ENCODE peak calls at places on chromosome 19, in nine cellular contexts. M, E, G, W, S, Y, K, D and N are unnamed samples.
A peak's percentile ranks its signal among the peaks of the same experiment; 100 is the strongest.

GRCh38 chr19:55206664-55207500 is 2.4 kb downstream of the PTPRH start:
- DNase-seq in D (peak; percentile 17), S (peak; percentile 67), M (no peak), K (peak; percentile 83), Y (peak; percentile 96), E (peak; percentile 96), G (peak; percentile 96), W (peak; percentile 96), N (peak; percentile 77)

GRCh38 chr19:8938576-8938975 is 71.6 kb downstream of the MUC16 start:
- DNase-seq in Y (no peak), K (no peak), M (no peak), E (no peak), S (no peak), W (peak; percentile 59), G (no peak), D (no peak), N (no peak)

GRCh38 chr19:19134687-19135158 is 3.6 kb downstream of the TMEM161A start:
- DNase-seq in G (peak; percentile 32), E (no peak), K (peak; percentile 93), S (no peak), M (peak; percentile 52), D (peak; percentile 58), Y (peak; percentile 51), W (no peak), N (peak; percentile 55)

GRCh38 chr19:17406039-17406886 is 833 bp upstream of the BST2 start:
- DNase-seq in W (no peak), S (no peak), G (peak; percentile 10), Y (no peak), K (no peak), D (peak; percentile 55), M (no peak), E (no peak), N (no peak)

GRCh38 chr19:10450191-10450852 is 30.0 kb downstream of the PDE4A start:
- DNase-seq in Y (no peak), K (no peak), G (peak; percentile 14), D (no peak), S (no peak), M (no peak), W (no peak), E (no peak), N (no peak)

GRCh38 chr19:34633806-34634205 is 43.2 kb downstream of the SCGB2B2 start:
- DNase-seq in M (no peak), K (no peak), G (no peak), Y (no peak), E (no peak), W (no peak), D (no peak), S (no peak), N (no peak)

GRCh38 chr19:19498255-19498991 is 16.9 kb downstream of the TSSK6 start:
- DNase-seq in G (no peak), Y (no peak), S (no peak), W (no peak), E (no peak), M (no peak), K (no peak), D (no peak), N (no peak)

GRCh38 chr19:10654610-10655456 is 687 bp downstream of the ILF3 start:
- DNase-seq in Y (peak; percentile 75), E (peak; percentile 76), G (peak; percentile 95), W (peak; percentile 59), M (peak; percentile 71), K (peak; percentile 95), S (no peak), D (peak; percentile 40), N (peak; percentile 95)

GRCh38 chr19:14487370-14488125 is 8.4 kb downstream of the GIPC1 start:
- DNase-seq in S (no peak), K (no peak), M (no peak), G (no peak), W (no peak), D (no peak), E (no peak), Y (no peak), N (no peak)

GRCh38 chr19:35582760-35583159 is 3.2 kb upstream of the PMIS2 start:
- DNase-seq in E (no peak), W (no peak), D (no peak), K (no peak), Y (no peak), G (no peak), M (no peak), S (no peak), N (no peak)

GRCh38 chr19:32406161-32407003 is 812 bp downstream of the DPY19L3 start:
- DNase-seq in W (no peak), Y (no peak), K (peak; percentile 83), S (peak; percentile 12), D (no peak), G (peak; percentile 18), E (peak; percentile 33), M (no peak), N (peak; percentile 9)

GRCh38 chr19:45164577-45165335 is 4.0 kb upstream of the NKPD1 start:
- DNase-seq in M (peak; percentile 48), W (no peak), G (no peak), D (peak; percentile 43), Y (peak; percentile 88), S (peak; percentile 83), E (peak; percentile 78), K (peak; percentile 82), N (peak; percentile 33)
- TF ChIP-seq EZH2phosphoT487 in M (no peak), W (no peak), G (no peak), D (no peak), Y (no peak), S (no peak), E (no peak), K (no peak), N (no peak)

DNA sequence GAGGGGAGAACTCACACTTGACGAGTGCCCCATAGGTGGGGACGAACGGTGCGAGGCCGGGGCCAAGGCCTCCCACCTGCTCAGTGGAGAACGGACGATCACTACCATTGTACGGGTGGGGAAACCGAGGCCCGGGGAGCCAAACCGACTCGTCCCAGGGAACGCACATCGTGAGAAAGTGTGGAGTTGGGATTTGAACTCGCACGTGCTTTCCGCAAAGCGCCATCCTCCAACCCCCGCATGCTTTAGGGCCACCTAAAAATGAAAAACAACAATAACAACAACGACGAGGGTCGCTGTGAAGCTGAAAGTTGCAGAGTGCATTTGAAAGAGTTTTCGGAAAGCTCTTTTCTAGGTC is 458 bp downstream of the ARHGEF1 start:
- DNase-seq in S (no peak), D (no peak), G (no peak), W (no peak), K (no peak), E (peak; percentile 48), M (no peak), Y (no peak), N (peak; percentile 19)
- TF ChIP-seq EZH2phosphoT487 in S (no peak), D (no peak), G (no peak), W (no peak), K (no peak), E (no peak), M (no peak), Y (no peak), N (no peak)

GRCh38 chr19:342128-342455 is 2.5 kb downstream of the MIER2 start:
- DNase-seq in Y (no peak), D (no peak), S (no peak), K (no peak), W (peak; percentile 1), G (no peak), E (no peak), M (no peak), N (no peak)
- TF ChIP-seq EZH2phosphoT487 in Y (no peak), D (no peak), S (no peak), K (no peak), W (no peak), G (no peak), E (no peak), M (no peak), N (no peak)

GRCh38 chr19:1395194-1396018 is 5.9 kb downstream of the GAMT start:
- DNase-seq in M (no peak), S (no peak), K (no peak), G (peak; percentile 40), Y (no peak), E (no peak), W (no peak), D (no peak), N (no peak)
- TF ChIP-seq EZH2phosphoT487 in M (no peak), S (no peak), K (no peak), G (no peak), Y (no peak), E (no peak), W (no peak), D (no peak), N (no peak)

GRCh38 chr19:3691726-3692125 is 8.5 kb downstream of the PIP5K1C start:
- DNase-seq in E (no peak), W (no peak), M (no peak), G (no peak), Y (no peak), S (no peak), K (no peak), D (no peak), N (no peak)

GRCh38 chr19:3690551-3691371 is 9.5 kb downstream of the PIP5K1C start:
- DNase-seq in D (no peak), K (no peak), G (no peak), S (no peak), E (no peak), W (no peak), M (no peak), Y (no peak), N (no peak)

GRCh38 chr19:3693030-3693925 is 7.0 kb downstream of the PIP5K1C start:
- DNase-seq in Y (no peak), W (no peak), S (no peak), D (no peak), E (no peak), K (no peak), M (no peak), G (peak; percentile 23), N (no peak)

GRCh38 chr19:3691372-3691716 is 8.9 kb downstream of the PIP5K1C start:
- DNase-seq in W (no peak), E (no peak), G (peak; percentile 20), Y (no peak), K (no peak), S (no peak), D (no peak), M (no peak), N (no peak)

GRCh38 chr19:3692141-3693029 is 7.9 kb downstream of the PIP5K1C start:
- DNase-seq in S (no peak), Y (no peak), W (peak; percentile 4), M (peak; percentile 19), E (no peak), K (no peak), D (peak; percentile 7), G (peak; percentile 82), N (no peak)
- TF ChIP-seq EZH2phosphoT487 in S (no peak), Y (no peak), W (no peak), M (no peak), E (no peak), K (no peak), D (no peak), G (no peak), N (no peak)